ENCODE peak calls at places on chromosomes 4 and X, in five cellular contexts. B is SK-N-SH; Y is naive thymus-derived CD8-positive, alpha-beta T cell; P is bronchial epithelial cell; R is amniotic epithelial cell. J is an unnamed sample.

GRCh38 chr4:48490012-48490679 is at the start of gene ZAR1:
- DNase-seq in R (no peak), P (no peak), Y (no peak), B (no peak), J (peak)

GRCh38 chr4:113071811-113072210 is 22.4 kb downstream of the ANK2 start:
- DNase-seq in P (no peak), B (no peak), R (no peak), Y (no peak), J (no peak)

GRCh38 chr4:45946699-45947098 is 177.2 kb downstream of the GABRG1 start:
- DNase-seq in P (no peak), Y (no peak), R (no peak), B (no peak), J (no peak)

GRCh38 chrX:45788941-45789348 is 588.3 kb upstream of the DIPK2B start:
- DNase-seq in Y (no peak), P (peak), B (no peak), R (peak), J (no peak)

GRCh38 chr4:8213121-8213520 is 14.0 kb downstream of the SH3TC1 start:
- DNase-seq in P (no peak), B (no peak), R (no peak), Y (no peak), J (no peak)

GRCh38 chrX:140507982-140508305 is 3.1 kb upstream of the SOX3 start:
- DNase-seq in Y (no peak), R (no peak), B (peak), P (peak), J (peak)

GRCh38 chr4:122715221-122715620 is 17.3 kb upstream of the BBS12 start:
- DNase-seq in Y (no peak), P (no peak), B (peak), R (peak), J (no peak)

GRCh38 chr4:4985844-4986243 is 33.4 kb downstream of the CYTL1 start:
- DNase-seq in B (no peak), R (no peak), Y (no peak), P (no peak), J (no peak)

GRCh38 chr4:38868055-38868965 is 704 bp downstream of the FAM114A1 start:
- DNase-seq in B (no peak), R (peak), P (peak), Y (no peak), J (peak)

GRCh38 chr4:113444386-113444785 is 317.2 kb downstream of the CAMK2D start:
- DNase-seq in R (peak), P (peak), B (no peak), Y (no peak), J (no peak)

GRCh38 chr4:113255628-113256027 is 206.2 kb downstream of the ANK2 start:
- DNase-seq in P (no peak), B (no peak), Y (no peak), R (no peak), J (no peak)

GRCh38 chr4:24742335-24742734 is 53.0 kb upstream of the SOD3 start:
- DNase-seq in P (no peak), B (no peak), Y (no peak), R (no peak), J (no peak)

GRCh38 chr4:76578002-76578560 is 143.1 kb downstream of the SHROOM3 start:
- DNase-seq in B (no peak), R (no peak), Y (no peak), P (no peak), J (no peak)

GRCh38 chrX:28668957-28669356 is 81.7 kb downstream of the IL1RAPL1 start:
- DNase-seq in B (no peak), R (no peak), Y (no peak), P (no peak), J (no peak)

GRCh38 chr4:138688531-138689181 is 326.9 kb upstream of the NOCT start:
- DNase-seq in P (no peak), Y (no peak), B (no peak), R (no peak), J (no peak)

GRCh38 chr4:11441182-11441556 is 12.5 kb upstream of the HS3ST1 start:
- DNase-seq in R (no peak), Y (no peak), B (no peak), P (no peak), J (no peak)

GRCh38 chr4:144179152-144179739 is 38.7 kb upstream of the GYPA start:
- DNase-seq in R (peak), P (peak), B (no peak), Y (no peak), J (no peak)

GRCh38 chr4:40160258-40160657 is 36.6 kb upstream of the RHOH start:
- DNase-seq in B (no peak), Y (no peak), P (no peak), R (no peak), J (no peak)

GRCh38 chr4:160026720-160027119 is 923.8 kb downstream of the RAPGEF2 start:
- DNase-seq in B (no peak), P (peak), R (peak), Y (no peak), J (no peak)

GRCh38 chr4:158280856-158281255 is 70.6 kb downstream of the TMEM144 start:
- DNase-seq in R (no peak), P (no peak), B (peak), Y (no peak), J (no peak)

GRCh38 chrX:72308566-72309296 is 3.0 kb upstream of the CITED1 start:
- DNase-seq in R (peak), P (peak), Y (peak), B (peak), J (peak)

GRCh38 chr4:105306158-105306781 is 159.6 kb downstream of the TET2 start:
- DNase-seq in Y (no peak), R (no peak), P (peak), B (no peak), J (no peak)

GRCh38 chrX:101478366-101478765 is 6.9 kb upstream of the ARMCX4 start:
- DNase-seq in R (peak), P (no peak), Y (no peak), B (no peak), J (no peak)

GRCh38 chr4:88584471-88584900 is 7.8 kb upstream of the HERC3 start:
- DNase-seq in R (no peak), B (no peak), P (no peak), Y (no peak), J (no peak)

GRCh38 chrX:103918584-103919335 is 43.7 kb upstream of the TMSB15B start:
- DNase-seq in R (peak), B (peak), P (peak), Y (peak), J (peak)